ENCODE peak calls at places on chromosomes 2 and 18, in seven cellular contexts. O is effector memory CD8-positive, alpha-beta T cell; X is activated naive CD8-positive, alpha-beta T cell treated with anti-CD3 and anti-CD28 coated beads for 36 hours; V is CD8-positive, alpha-beta memory T cell; D is astrocyte; B is thoracic aorta; K is lung. F is an unnamed sample.

GRCh38 chr2:172480301-172481218 is 53.2 kb downstream of the ITGA6 start:
- DNase-seq in X (peak), O (no peak), K (no peak), D (peak), V (no peak), B (no peak), F (no peak)

GRCh38 chr2:37916512-37917082 is 8.5 kb upstream of the RMDN2 start:
- DNase-seq in B (peak), K (peak), O (no peak), X (no peak), D (peak), V (no peak), F (no peak)

GRCh38 chr2:106363788-106364187 is 104.4 kb downstream of the RGPD3 start:
- DNase-seq in V (no peak), B (no peak), O (no peak), X (peak), K (no peak), D (no peak), F (no peak)

GRCh38 chr18:63974991-63975390 is 5.1 kb downstream of the SERPINB8 start:
- DNase-seq in X (no peak), O (no peak), V (no peak), D (no peak), K (no peak), B (no peak), F (no peak)

GRCh38 chr2:132965469-132965868 is 295.5 kb upstream of the LYPD1 start:
- DNase-seq in K (no peak), V (no peak), B (no peak), X (no peak), O (no peak), D (no peak), F (no peak)

GRCh38 chr18:23207191-23207955 is 72.1 kb downstream of the CABLES1 start:
- DNase-seq in B (no peak), O (no peak), D (peak), K (no peak), X (no peak), V (no peak), F (no peak)

GRCh38 chr18:2306641-2307040 is 264.7 kb downstream of the METTL4 start:
- DNase-seq in B (no peak), O (no peak), X (no peak), V (no peak), D (no peak), K (no peak), F (no peak)

GRCh38 chr2:42754776-42755140 is 9.2 kb downstream of the OXER1 start:
- DNase-seq in X (no peak), B (no peak), O (no peak), D (no peak), K (no peak), V (no peak), F (no peak)

GRCh38 chr2:157784169-157784822 is 91.8 kb downstream of the ACVR1 start:
- DNase-seq in X (no peak), V (no peak), O (no peak), K (peak), B (peak), D (peak), F (no peak)

F was measured in activated T-helper 2 cell treated with anti-CD3 and anti-CD28 coated beads, Interferon-gamma antibody, Interleukin-2, Interleukin-4, amounts not matched to agents 10 μg/mL and 5 μg/mL and 100 μg/mL, durations not matched to agents 14 hours and 24 hours and 36 hours.